ENCODE peak calls at places on chromosomes 13 and 19, in six cellular contexts. O, B, I, R, Z and E are unnamed samples. For H3K27me3, the result is how much of the 10 kb centered on the place peaks cover.

GRCh38 chr13:19597523-19597922 is 35.9 kb upstream of the MPHOSPH8 start:
- DNase-seq in Z (no peak), B (no peak), O (no peak), R (no peak), I (no peak), E (no peak)

GRCh38 chr13:36528105-36528504 is 95.8 kb downstream of the CCNA1 start:
- DNase-seq in Z (no peak), O (no peak), I (no peak), R (no peak), B (no peak), E (no peak)

GRCh38 chr19:43300876-43301765 is 31.8 kb upstream of the PSG9 start:
- DNase-seq in Z (no peak), R (no peak), I (no peak), B (no peak), O (no peak), E (no peak)

GRCh38 chr13:35720690-35721554 is 244.4 kb upstream of the MAB21L1 start:
- DNase-seq in B (no peak), R (peak), I (peak), Z (no peak), O (peak), E (no peak)

GRCh38 chr19:38993271-38993670 is 17.7 kb upstream of the FBXO17 start:
- DNase-seq in O (no peak), B (no peak), Z (no peak), R (peak), I (peak), E (no peak)

GRCh38 chr19:35519291-35519690 is 5.8 kb upstream of the DMKN start:
- DNase-seq in Z (no peak), R (no peak), O (no peak), B (no peak), I (peak), E (no peak)

GRCh38 chr19:45821570-45821969 is 6.5 kb upstream of the RSPH6A start:
- DNase-seq in Z (no peak), O (no peak), R (no peak), I (no peak), B (no peak), E (no peak)

GRCh38 chr19:33402421-33403220 is 29.1 kb downstream of the CEBPG start:
- DNase-seq in Z (no peak), O (no peak), R (no peak), I (no peak), B (no peak), E (no peak)

GRCh38 chr19:33804021-33804799 is 7.5 kb downstream of the KCTD15 start:
- DNase-seq in I (peak), R (no peak), O (no peak), Z (peak), B (no peak), E (no peak)

GRCh38 chr19:8451885-8452284 is 7.1 kb downstream of the HNRNPM start:
- DNase-seq in B (no peak), Z (no peak), I (peak), R (no peak), O (no peak), E (no peak)

GRCh38 chr13:36096411-36097184 is 34.6 kb downstream of the DCLK1 start:
- DNase-seq in R (no peak), O (no peak), B (no peak), Z (no peak), I (peak), E (no peak)

GRCh38 chr13:113582841-113583631 is 1.5 kb upstream of the TFDP1 start:
- DNase-seq in B (no peak), R (no peak), Z (no peak), I (peak), O (no peak), E (no peak)

GRCh38 chr13:89726690-89727435 is 1620.6 kb upstream of the MIR17HG start:
- DNase-seq in I (no peak), B (no peak), R (peak), O (no peak), Z (no peak), E (no peak)

GRCh38 chr19:6481541-6482342 is at the start of gene DENND1C:
- DNase-seq in I (peak), Z (no peak), B (no peak), O (no peak), R (peak), E (peak)

GRCh38 chr13:20391597-20392452 is 133.8 kb downstream of the CRYL1 start:
- DNase-seq in Z (no peak), O (no peak), I (no peak), R (no peak), B (no peak), E (no peak)

GRCh38 chr19:48772503-48772953 is 17.2 kb downstream of the FGF21 start:
- DNase-seq in B (no peak), Z (no peak), R (peak), O (no peak), I (no peak), E (no peak)

GRCh38 chr19:18470787-18471186 is 32.9 kb upstream of the ISYNA1 start:
- DNase-seq in O (no peak), I (no peak), R (no peak), Z (no peak), B (no peak), E (no peak)

GRCh38 chr19:18468930-18469244 is 31.0 kb upstream of the ISYNA1 start:
- DNase-seq in Z (no peak), I (no peak), R (no peak), O (no peak), B (no peak), E (no peak)

GRCh38 chr19:18470153-18470552 is 32.2 kb upstream of the ISYNA1 start:
- DNase-seq in Z (no peak), O (no peak), B (no peak), I (peak), R (peak), E (no peak)

GRCh38 chr19:18468517-18468916 is 30.6 kb upstream of the ISYNA1 start:
- DNase-seq in I (no peak), R (no peak), B (no peak), Z (no peak), O (no peak), E (no peak)

DNA sequence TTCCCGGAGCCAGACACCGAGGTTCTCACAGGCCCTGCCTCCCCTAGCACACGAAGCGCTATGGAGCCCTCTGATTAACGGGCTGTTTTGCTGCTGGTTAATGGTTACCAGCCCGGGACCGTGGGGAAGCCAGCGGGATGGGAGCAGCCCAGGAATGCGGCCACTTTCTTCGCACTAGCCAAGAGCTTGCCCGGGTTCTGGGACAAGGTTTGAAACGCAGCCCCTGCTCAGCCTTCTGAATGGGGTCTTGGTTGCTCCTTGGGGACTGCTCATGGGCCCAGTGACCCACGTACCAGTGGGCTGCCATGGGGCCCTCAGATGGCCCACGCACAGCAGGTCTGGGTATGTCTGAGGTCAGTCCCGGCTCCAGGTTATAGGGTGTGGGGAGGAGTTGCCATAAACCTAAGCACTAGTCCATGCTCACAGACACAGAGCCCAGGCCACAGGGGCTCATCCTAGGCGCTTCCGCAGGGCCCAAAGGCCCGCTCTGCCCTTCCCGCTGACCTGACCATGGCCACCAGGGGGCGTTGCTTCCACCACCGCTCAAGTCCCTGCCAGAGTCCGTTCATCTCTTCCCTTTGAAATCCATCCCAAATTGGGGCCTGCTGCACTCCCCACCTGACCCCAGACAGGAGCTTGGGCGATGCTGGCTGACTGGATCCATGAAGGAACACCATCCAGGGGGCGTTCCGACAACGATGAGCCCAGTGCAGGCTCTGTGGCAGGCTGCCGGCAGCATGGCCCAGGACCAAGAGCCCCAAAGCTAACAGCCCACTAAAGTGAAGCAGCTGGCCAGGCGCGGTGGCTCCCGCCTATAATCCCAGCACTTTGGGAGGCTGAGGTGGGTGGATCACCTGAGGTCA is 31.5 kb upstream of the ISYNA1 start:
- DNase-seq in Z (peak), I (peak), B (no peak), R (peak), O (peak), E (peak)
- H3K27ac ChIP-seq in Z (peak), I (peak), B (peak), R (no peak), O (peak), E (no peak)

DNA sequence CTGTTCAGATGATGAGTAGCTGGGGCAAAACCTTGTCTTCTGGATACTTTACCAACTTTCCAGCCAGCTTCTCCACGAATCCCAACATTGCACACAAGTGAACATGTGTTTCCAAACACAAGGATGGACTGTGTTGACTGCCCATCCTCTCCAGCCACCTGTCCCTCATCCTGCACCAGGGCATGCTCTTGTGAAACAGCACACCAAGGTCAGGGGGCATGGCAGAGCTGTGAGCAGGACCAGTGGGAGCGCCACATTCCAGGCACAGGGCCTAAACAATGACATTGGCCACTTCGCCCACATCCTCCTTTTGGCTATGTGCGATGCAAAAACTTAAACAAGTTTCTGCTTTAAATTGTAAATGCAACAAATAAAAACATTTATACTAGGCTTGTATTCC is 105.5 kb downstream of the IRS2 start:
- DNase-seq in O (no peak), I (no peak), R (no peak), Z (no peak), B (no peak), E (no peak)
- H3K27me3 ChIP-seq in O (under half), I (under half), R (under half), Z (half or more), B (under half), E (under half)

GRCh38 chr13:110125157-110125556 is 181.8 kb downstream of the COL4A1 start:
- DNase-seq in I (no peak), R (no peak), Z (no peak), O (no peak), B (no peak), E (no peak)
- H3K27ac ChIP-seq in I (peak), R (peak), Z (peak), O (no peak), B (peak), E (no peak)

GRCh38 chr13:112346899-112347229 is 29.3 kb upstream of the SPACA7 start:
- DNase-seq in O (no peak), B (no peak), Z (no peak), I (no peak), R (no peak), E (no peak)
- H3K27me3 ChIP-seq in O (half or more), B (under half), Z (half or more), I (half or more), R (under half), E (under half)

GRCh38 chr19:53467503-53468262 is at the start of gene ZNF813:
- DNase-seq in R (peak), Z (peak), O (no peak), I (peak), B (peak), E (peak)

GRCh38 chr19:53471916-53472315 is 4.4 kb downstream of the ZNF813 start:
- DNase-seq in I (no peak), R (no peak), Z (no peak), O (no peak), B (no peak), E (no peak)

GRCh38 chr19:53466726-53467125 is 807 bp upstream of the ZNF813 start:
- DNase-seq in B (no peak), R (peak), I (peak), O (no peak), Z (no peak), E (no peak)

GRCh38 chr19:53463263-53463662 is 4.3 kb upstream of the ZNF813 start:
- DNase-seq in I (no peak), B (no peak), Z (peak), O (no peak), R (peak), E (no peak)

DNA sequence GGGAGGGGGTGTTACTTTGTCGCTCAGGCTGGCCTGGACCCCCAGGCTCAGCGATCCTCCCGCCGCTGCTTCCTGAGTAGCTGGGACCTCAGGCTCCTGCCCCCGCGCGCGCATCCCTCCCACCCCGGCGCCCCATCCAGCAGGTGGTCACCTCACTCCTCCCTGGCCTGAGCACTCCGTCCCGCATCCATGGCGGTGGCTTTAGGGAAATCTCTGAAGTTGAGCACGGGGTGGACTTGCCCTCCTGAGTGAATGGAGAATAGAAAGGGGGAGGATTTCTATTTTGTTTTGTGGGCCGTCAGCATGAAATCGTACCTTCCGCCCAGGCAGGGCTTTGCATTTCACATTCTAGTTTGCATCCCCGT is 413 bp upstream of the ZNF813 start:
- DNase-seq in O (no peak), R (no peak), I (peak), B (no peak), Z (peak), E (no peak)
- H3K27ac ChIP-seq in O (no peak), R (no peak), I (peak), B (no peak), Z (peak), E (no peak)

GRCh38 chr19:54279441-54279962 is 1.4 kb downstream of the LILRB2 start:
- DNase-seq in R (no peak), Z (no peak), O (no peak), B (no peak), I (no peak), E (no peak)

GRCh38 chr19:54282706-54283105 is 1.8 kb upstream of the LILRB2 start:
- DNase-seq in R (no peak), O (no peak), Z (no peak), I (no peak), B (no peak), E (no peak)

GRCh38 chr19:54275951-54276350 is 5.0 kb downstream of the LILRB2 start:
- DNase-seq in R (no peak), I (no peak), B (no peak), O (no peak), Z (no peak), E (no peak)

GRCh38 chr19:54281008-54281728 is at the start of gene LILRB2:
- DNase-seq in O (no peak), B (no peak), R (no peak), Z (no peak), I (no peak), E (no peak)
- H3K27me3 ChIP-seq in O (under half), B (under half), R (under half), Z (half or more), I (under half), E (under half)

GRCh38 chr19:13143135-13143534 is 7.0 kb downstream of the STX10 start:
- DNase-seq in B (no peak), Z (no peak), O (no peak), R (no peak), I (no peak), E (no peak)
- H3K27ac ChIP-seq in B (peak), Z (no peak), O (peak), R (no peak), I (no peak), E (no peak)